ENCODE peak calls at places on chromosomes 13 and 19, in nine cellular contexts. One of them, this sample, is unnamed.

GRCh38 chr13:20570540-20570939 is 3.6 kb downstream of the IFT88 start:
- DNase-seq in activated CD8-positive, alpha-beta T cell treated with anti-CD3 and anti-CD28 coated beads for 36 hours: no peak
- DNase-seq in heart left ventricle: no peak
- DNase-seq in WTC11: no peak
- DNase-seq in endothelial cell of umbilical vein: no peak
- DNase-seq in psoas muscle: no peak
- DNase-seq in fibroblast of pulmonary artery: peak
- DNase-seq in hypothalamus: no peak
- DNase-seq in activated CD4-positive, alpha-beta memory T cell treated with anti-CD3 and anti-CD28 coated beads, Interleukin-2, amount 10 ng/mL, durations not matched to agents 7 days and 5 days: no peak
- DNase-seq in this sample: no peak

GRCh38 chr19:33094504-33095067 is 13.6 kb downstream of the GPATCH1 start:
- DNase-seq in fibroblast of pulmonary artery: no peak
- DNase-seq in hypothalamus: no peak
- DNase-seq in heart left ventricle: no peak
- DNase-seq in endothelial cell of umbilical vein: no peak
- DNase-seq in psoas muscle: no peak
- DNase-seq in activated CD8-positive, alpha-beta T cell treated with anti-CD3 and anti-CD28 coated beads for 36 hours: no peak
- DNase-seq in activated CD4-positive, alpha-beta memory T cell treated with anti-CD3 and anti-CD28 coated beads, Interleukin-2, amount 10 ng/mL, durations not matched to agents 7 days and 5 days: no peak
- DNase-seq in WTC11: no peak
- DNase-seq in this sample: no peak

GRCh38 chr19:31350693-31351211 is 1.5 kb upstream of the TSHZ3 start:
- DNase-seq in activated CD8-positive, alpha-beta T cell treated with anti-CD3 and anti-CD28 coated beads for 36 hours: peak
- DNase-seq in fibroblast of pulmonary artery: peak
- DNase-seq in heart left ventricle: peak
- DNase-seq in WTC11: peak
- DNase-seq in hypothalamus: peak
- DNase-seq in endothelial cell of umbilical vein: no peak
- DNase-seq in psoas muscle: peak
- DNase-seq in activated CD4-positive, alpha-beta memory T cell treated with anti-CD3 and anti-CD28 coated beads, Interleukin-2, amount 10 ng/mL, durations not matched to agents 7 days and 5 days: peak
- DNase-seq in this sample: peak

GRCh38 chr19:35793381-35794165 is 18.2 kb downstream of the ARHGAP33 start:
- DNase-seq in activated CD4-positive, alpha-beta memory T cell treated with anti-CD3 and anti-CD28 coated beads, Interleukin-2, amount 10 ng/mL, durations not matched to agents 7 days and 5 days: no peak
- DNase-seq in heart left ventricle: no peak
- DNase-seq in endothelial cell of umbilical vein: no peak
- DNase-seq in fibroblast of pulmonary artery: peak
- DNase-seq in hypothalamus: no peak
- DNase-seq in activated CD8-positive, alpha-beta T cell treated with anti-CD3 and anti-CD28 coated beads for 36 hours: no peak
- DNase-seq in psoas muscle: no peak
- DNase-seq in WTC11: no peak
- DNase-seq in this sample: no peak

GRCh38 chr19:14563989-14564650 is 7.7 kb downstream of the NDUFB7 start:
- DNase-seq in activated CD8-positive, alpha-beta T cell treated with anti-CD3 and anti-CD28 coated beads for 36 hours: peak
- DNase-seq in fibroblast of pulmonary artery: no peak
- DNase-seq in activated CD4-positive, alpha-beta memory T cell treated with anti-CD3 and anti-CD28 coated beads, Interleukin-2, amount 10 ng/mL, durations not matched to agents 7 days and 5 days: peak
- DNase-seq in hypothalamus: no peak
- DNase-seq in WTC11: peak
- DNase-seq in endothelial cell of umbilical vein: no peak
- DNase-seq in psoas muscle: peak
- DNase-seq in heart left ventricle: no peak
- DNase-seq in this sample: peak

GRCh38 chr13:65844266-65844841 is 1385.8 kb downstream of the PCDH9 start:
- DNase-seq in fibroblast of pulmonary artery: no peak
- DNase-seq in heart left ventricle: peak
- DNase-seq in psoas muscle: no peak
- DNase-seq in WTC11: no peak
- DNase-seq in activated CD4-positive, alpha-beta memory T cell treated with anti-CD3 and anti-CD28 coated beads, Interleukin-2, amount 10 ng/mL, durations not matched to agents 7 days and 5 days: no peak
- DNase-seq in activated CD8-positive, alpha-beta T cell treated with anti-CD3 and anti-CD28 coated beads for 36 hours: no peak
- DNase-seq in hypothalamus: no peak
- DNase-seq in endothelial cell of umbilical vein: no peak
- DNase-seq in this sample: no peak

GRCh38 chr13:55788548-55788947 is 1352.2 kb upstream of the PRR20A start:
- DNase-seq in hypothalamus: no peak
- DNase-seq in heart left ventricle: no peak
- DNase-seq in psoas muscle: no peak
- DNase-seq in fibroblast of pulmonary artery: no peak
- DNase-seq in activated CD8-positive, alpha-beta T cell treated with anti-CD3 and anti-CD28 coated beads for 36 hours: no peak
- DNase-seq in activated CD4-positive, alpha-beta memory T cell treated with anti-CD3 and anti-CD28 coated beads, Interleukin-2, amount 10 ng/mL, durations not matched to agents 7 days and 5 days: no peak
- DNase-seq in endothelial cell of umbilical vein: no peak
- DNase-seq in WTC11: no peak
- DNase-seq in this sample: no peak

GRCh38 chr19:10872551-10873107 is 1.3 kb downstream of the CARM1 start:
- DNase-seq in heart left ventricle: no peak
- DNase-seq in fibroblast of pulmonary artery: peak
- DNase-seq in activated CD8-positive, alpha-beta T cell treated with anti-CD3 and anti-CD28 coated beads for 36 hours: peak
- DNase-seq in psoas muscle: no peak
- DNase-seq in activated CD4-positive, alpha-beta memory T cell treated with anti-CD3 and anti-CD28 coated beads, Interleukin-2, amount 10 ng/mL, durations not matched to agents 7 days and 5 days: no peak
- DNase-seq in endothelial cell of umbilical vein: peak
- DNase-seq in WTC11: no peak
- DNase-seq in hypothalamus: no peak
- DNase-seq in this sample: no peak

GRCh38 chr13:73722120-73722519 is 412.1 kb downstream of the KLF12 start:
- DNase-seq in psoas muscle: no peak
- DNase-seq in fibroblast of pulmonary artery: peak
- DNase-seq in activated CD4-positive, alpha-beta memory T cell treated with anti-CD3 and anti-CD28 coated beads, Interleukin-2, amount 10 ng/mL, durations not matched to agents 7 days and 5 days: no peak
- DNase-seq in WTC11: no peak
- DNase-seq in endothelial cell of umbilical vein: peak
- DNase-seq in activated CD8-positive, alpha-beta T cell treated with anti-CD3 and anti-CD28 coated beads for 36 hours: peak
- DNase-seq in hypothalamus: no peak
- DNase-seq in heart left ventricle: no peak
- DNase-seq in this sample: no peak

GRCh38 chr19:45952691-45953505 is 20.8 kb downstream of the NOVA2 start:
- DNase-seq in endothelial cell of umbilical vein: no peak
- DNase-seq in hypothalamus: peak
- DNase-seq in activated CD8-positive, alpha-beta T cell treated with anti-CD3 and anti-CD28 coated beads for 36 hours: peak
- DNase-seq in heart left ventricle: no peak
- DNase-seq in fibroblast of pulmonary artery: peak
- DNase-seq in psoas muscle: peak
- DNase-seq in WTC11: peak
- DNase-seq in activated CD4-positive, alpha-beta memory T cell treated with anti-CD3 and anti-CD28 coated beads, Interleukin-2, amount 10 ng/mL, durations not matched to agents 7 days and 5 days: peak
- DNase-seq in this sample: peak

GRCh38 chr19:35977446-35978222 is 17.4 kb upstream of the SDHAF1 start:
- DNase-seq in activated CD8-positive, alpha-beta T cell treated with anti-CD3 and anti-CD28 coated beads for 36 hours: peak
- DNase-seq in heart left ventricle: no peak
- DNase-seq in hypothalamus: no peak
- DNase-seq in WTC11: peak
- DNase-seq in fibroblast of pulmonary artery: no peak
- DNase-seq in endothelial cell of umbilical vein: no peak
- DNase-seq in activated CD4-positive, alpha-beta memory T cell treated with anti-CD3 and anti-CD28 coated beads, Interleukin-2, amount 10 ng/mL, durations not matched to agents 7 days and 5 days: peak
- DNase-seq in psoas muscle: no peak
- DNase-seq in this sample: no peak

GRCh38 chr19:50384685-50385535 is 763 bp downstream of the POLD1 start:
- DNase-seq in hypothalamus: no peak
- DNase-seq in WTC11: no peak
- DNase-seq in fibroblast of pulmonary artery: peak
- DNase-seq in heart left ventricle: no peak
- DNase-seq in activated CD8-positive, alpha-beta T cell treated with anti-CD3 and anti-CD28 coated beads for 36 hours: peak
- DNase-seq in psoas muscle: no peak
- DNase-seq in endothelial cell of umbilical vein: no peak
- DNase-seq in activated CD4-positive, alpha-beta memory T cell treated with anti-CD3 and anti-CD28 coated beads, Interleukin-2, amount 10 ng/mL, durations not matched to agents 7 days and 5 days: no peak
- DNase-seq in this sample: no peak

GRCh38 chr19:12825259-12826131 is 8.9 kb downstream of the RTBDN start:
- DNase-seq in endothelial cell of umbilical vein: peak
- DNase-seq in hypothalamus: no peak
- DNase-seq in psoas muscle: no peak
- DNase-seq in activated CD4-positive, alpha-beta memory T cell treated with anti-CD3 and anti-CD28 coated beads, Interleukin-2, amount 10 ng/mL, durations not matched to agents 7 days and 5 days: no peak
- DNase-seq in activated CD8-positive, alpha-beta T cell treated with anti-CD3 and anti-CD28 coated beads for 36 hours: peak
- DNase-seq in fibroblast of pulmonary artery: no peak
- DNase-seq in WTC11: peak
- DNase-seq in heart left ventricle: no peak
- DNase-seq in this sample: peak

GRCh38 chr19:12801466-12802266 is at the start of the genes PRDX2 and THSD8:
- DNase-seq in activated CD4-positive, alpha-beta memory T cell treated with anti-CD3 and anti-CD28 coated beads, Interleukin-2, amount 10 ng/mL, durations not matched to agents 7 days and 5 days: peak
- DNase-seq in hypothalamus: peak
- DNase-seq in psoas muscle: peak
- DNase-seq in WTC11: peak
- DNase-seq in fibroblast of pulmonary artery: peak
- DNase-seq in activated CD8-positive, alpha-beta T cell treated with anti-CD3 and anti-CD28 coated beads for 36 hours: peak
- DNase-seq in endothelial cell of umbilical vein: peak
- DNase-seq in heart left ventricle: peak
- DNase-seq in this sample: peak

GRCh38 chr19:1312732-1313694 is 27.3 kb downstream of the EFNA2 start:
- DNase-seq in fibroblast of pulmonary artery: peak
- DNase-seq in WTC11: no peak
- DNase-seq in hypothalamus: no peak
- DNase-seq in activated CD4-positive, alpha-beta memory T cell treated with anti-CD3 and anti-CD28 coated beads, Interleukin-2, amount 10 ng/mL, durations not matched to agents 7 days and 5 days: no peak
- DNase-seq in activated CD8-positive, alpha-beta T cell treated with anti-CD3 and anti-CD28 coated beads for 36 hours: no peak
- DNase-seq in heart left ventricle: no peak
- DNase-seq in psoas muscle: no peak
- DNase-seq in endothelial cell of umbilical vein: peak
- DNase-seq in this sample: no peak

GRCh38 chr19:1102407-1103106 is 1.2 kb upstream of the GPX4 start:
- DNase-seq in activated CD8-positive, alpha-beta T cell treated with anti-CD3 and anti-CD28 coated beads for 36 hours: peak
- DNase-seq in activated CD4-positive, alpha-beta memory T cell treated with anti-CD3 and anti-CD28 coated beads, Interleukin-2, amount 10 ng/mL, durations not matched to agents 7 days and 5 days: peak
- DNase-seq in heart left ventricle: no peak
- DNase-seq in WTC11: no peak
- DNase-seq in psoas muscle: peak
- DNase-seq in hypothalamus: no peak
- DNase-seq in endothelial cell of umbilical vein: peak
- DNase-seq in fibroblast of pulmonary artery: peak
- DNase-seq in this sample: no peak

GRCh38 chr19:53951436-53951835 is 11.3 kb upstream of the CACNG8 start:
- DNase-seq in psoas muscle: no peak
- DNase-seq in WTC11: no peak
- DNase-seq in hypothalamus: no peak
- DNase-seq in endothelial cell of umbilical vein: no peak
- DNase-seq in heart left ventricle: no peak
- DNase-seq in fibroblast of pulmonary artery: no peak
- DNase-seq in activated CD4-positive, alpha-beta memory T cell treated with anti-CD3 and anti-CD28 coated beads, Interleukin-2, amount 10 ng/mL, durations not matched to agents 7 days and 5 days: no peak
- DNase-seq in activated CD8-positive, alpha-beta T cell treated with anti-CD3 and anti-CD28 coated beads for 36 hours: no peak
- DNase-seq in this sample: no peak

GRCh38 chr19:38070573-38070972 is 153.4 kb downstream of the DPF1 start:
- DNase-seq in WTC11: no peak
- DNase-seq in fibroblast of pulmonary artery: peak
- DNase-seq in hypothalamus: no peak
- DNase-seq in activated CD4-positive, alpha-beta memory T cell treated with anti-CD3 and anti-CD28 coated beads, Interleukin-2, amount 10 ng/mL, durations not matched to agents 7 days and 5 days: no peak
- DNase-seq in activated CD8-positive, alpha-beta T cell treated with anti-CD3 and anti-CD28 coated beads for 36 hours: no peak
- DNase-seq in heart left ventricle: no peak
- DNase-seq in psoas muscle: no peak
- DNase-seq in endothelial cell of umbilical vein: no peak
- DNase-seq in this sample: no peak

GRCh38 chr19:18330865-18331264 is 8.0 kb upstream of the LSM4 start:
- DNase-seq in activated CD8-positive, alpha-beta T cell treated with anti-CD3 and anti-CD28 coated beads for 36 hours: no peak
- DNase-seq in psoas muscle: no peak
- DNase-seq in hypothalamus: no peak
- DNase-seq in WTC11: no peak
- DNase-seq in activated CD4-positive, alpha-beta memory T cell treated with anti-CD3 and anti-CD28 coated beads, Interleukin-2, amount 10 ng/mL, durations not matched to agents 7 days and 5 days: no peak
- DNase-seq in fibroblast of pulmonary artery: no peak
- DNase-seq in heart left ventricle: no peak
- DNase-seq in endothelial cell of umbilical vein: no peak
- DNase-seq in this sample: no peak

GRCh38 chr19:4618019-4618418 is 21.3 kb upstream of the TNFAIP8L1 start:
- DNase-seq in psoas muscle: no peak
- DNase-seq in endothelial cell of umbilical vein: no peak
- DNase-seq in fibroblast of pulmonary artery: no peak
- DNase-seq in activated CD8-positive, alpha-beta T cell treated with anti-CD3 and anti-CD28 coated beads for 36 hours: no peak
- DNase-seq in heart left ventricle: no peak
- DNase-seq in activated CD4-positive, alpha-beta memory T cell treated with anti-CD3 and anti-CD28 coated beads, Interleukin-2, amount 10 ng/mL, durations not matched to agents 7 days and 5 days: no peak
- DNase-seq in hypothalamus: no peak
- DNase-seq in WTC11: no peak
- DNase-seq in this sample: no peak